ENCODE peak calls at places on chromosomes 11 and 22, in seven cellular contexts. B is testis, D is kidney epithelial cell, E is endodermal cell, V is gastrocnemius medialis, Y is right atrium auricular region, M is foreskin fibroblast. A is an unnamed sample.

GRCh38 chr22:44822479-44822878 is 70.1 kb downstream of the ARHGAP8 start:
- DNase-seq in Y (no peak), E (peak; percentile 33), D (no peak), B (peak; percentile 62), V (no peak), M (no peak), A (no peak)

GRCh38 chr22:36816635-36817428 is at the start of gene PVALB:
- DNase-seq in V (no peak), Y (no peak), B (peak; percentile 23), D (no peak), M (peak; percentile 27), E (peak; percentile 79), A (peak; percentile 42)

GRCh38 chr11:65116370-65117205 is 913 bp downstream of the ZNHIT2 start:
- DNase-seq in B (peak; percentile 38), V (no peak), Y (no peak), D (no peak), M (peak; percentile 80), E (peak; percentile 80), A (peak; percentile 45)

GRCh38 chr11:124894606-124895430 is 2.8 kb downstream of the ROBO4 start:
- DNase-seq in V (no peak), D (no peak), Y (no peak), E (no peak), M (no peak), B (no peak), A (no peak)

GRCh38 chr11:114077482-114078305 is 18.2 kb downstream of the ZBTB16 start:
- DNase-seq in D (no peak), B (no peak), Y (no peak), V (no peak), M (no peak), E (peak; percentile 73), A (no peak)

GRCh38 chr11:131064373-131064991 is 148.2 kb upstream of the SNX19 start:
- DNase-seq in B (peak; percentile 70), D (peak; percentile 16), V (no peak), Y (no peak), M (peak; percentile 49), E (peak; percentile 95), A (peak; percentile 64)

GRCh38 chr11:5564259-5565019 is 16.1 kb upstream of the OR52H1 start:
- DNase-seq in Y (no peak), B (no peak), V (no peak), D (peak; percentile 39), M (no peak), E (no peak), A (peak; percentile 17)

GRCh38 chr11:117634756-117635593 is 162.0 kb downstream of the DSCAML1 start:
- DNase-seq in M (no peak), E (no peak), D (peak; percentile 58), V (no peak), Y (no peak), B (no peak), A (no peak)

GRCh38 chr11:89293966-89294679 is 116.4 kb downstream of the TYR start:
- DNase-seq in V (no peak), Y (no peak), M (peak; percentile 4), D (no peak), B (peak; percentile 17), E (peak; percentile 81), A (peak; percentile 27)

GRCh38 chr11:126336646-126337045 is 18.8 kb upstream of the ST3GAL4 start:
- DNase-seq in Y (no peak), E (no peak), V (no peak), D (no peak), M (no peak), B (no peak), A (peak; percentile 69)

GRCh38 chr22:27132400-27132799 is 475.0 kb downstream of the MIAT start:
- DNase-seq in E (no peak), Y (no peak), D (no peak), V (no peak), B (no peak), M (no peak), A (no peak)

GRCh38 chr11:114262681-114263509 is 33.3 kb upstream of the NNMT start:
- DNase-seq in D (no peak), Y (no peak), B (peak; percentile 57), E (peak; percentile 71), V (no peak), M (peak; percentile 51), A (peak; percentile 75)

GRCh38 chr11:35337136-35337918 is 82.0 kb downstream of the SLC1A2 start:
- DNase-seq in D (peak; percentile 97), B (no peak), E (no peak), V (no peak), Y (no peak), M (peak; percentile 96), A (peak; percentile 98)

GRCh38 chr11:71247551-71248250 is 4.7 kb downstream of the SHANK2 start:
- DNase-seq in E (peak; percentile 83), Y (no peak), D (no peak), V (no peak), M (no peak), B (peak; percentile 67), A (no peak)

GRCh38 chr11:76684470-76684869 is 13.9 kb upstream of the LRRC32 start:
- DNase-seq in V (no peak), E (no peak), M (no peak), B (no peak), Y (no peak), D (no peak), A (no peak)

GRCh38 chr11:78290293-78291176 is 101.8 kb downstream of the USP35 start:
- DNase-seq in B (no peak), Y (peak; percentile 67), M (peak; percentile 76), V (peak; percentile 30), E (no peak), D (peak; percentile 57), A (peak; percentile 96)

GRCh38 chr11:65578667-65579066 is 2.8 kb downstream of the EHBP1L1 start:
- DNase-seq in V (no peak), E (no peak), B (no peak), D (no peak), M (no peak), Y (no peak), A (no peak)

GRCh38 chr22:45314054-45314721 is 4.5 kb downstream of the FAM118A start:
- DNase-seq in M (no peak), V (no peak), B (no peak), Y (no peak), D (no peak), E (no peak), A (peak; percentile 30)

GRCh38 chr11:12451179-12451814 is 73.9 kb downstream of the PARVA start:
- DNase-seq in E (no peak), D (no peak), V (no peak), B (no peak), M (no peak), Y (no peak), A (no peak)

GRCh38 chr11:17730608-17731462 is 3.7 kb upstream of the KCNC1 start:
- DNase-seq in E (peak; percentile 96), Y (peak; percentile 79), D (no peak), M (peak; percentile 61), B (peak; percentile 86), V (peak; percentile 64), A (peak; percentile 78)

GRCh38 chr11:1852885-1853284 is at the start of gene LSP1:
- DNase-seq in M (no peak), V (no peak), D (no peak), B (no peak), E (no peak), Y (no peak), A (no peak)

GRCh38 chr22:32731372-32731771 is 70.1 kb upstream of the TIMP3 start:
- DNase-seq in E (no peak), Y (no peak), V (no peak), M (no peak), B (no peak), D (no peak), A (no peak)

GRCh38 chr11:129440028-129440630 is 64.5 kb downstream of the BARX2 start:
- DNase-seq in Y (no peak), M (no peak), D (peak; percentile 98), V (no peak), E (peak; percentile 85), B (no peak), A (no peak)

GRCh38 chr11:132402056-132402684 is 1031.8 kb downstream of the NTM start:
- DNase-seq in Y (no peak), M (peak; percentile 26), B (peak; percentile 42), D (peak; percentile 12), E (peak; percentile 89), V (no peak), A (peak; percentile 40)
- TF ChIP-seq CTCF in Y (peak; percentile 24), M (peak; percentile 59), B (no peak), D (peak; percentile 75), E (peak; percentile 82), V (peak; percentile 32), A (peak; percentile 40)

DNA sequence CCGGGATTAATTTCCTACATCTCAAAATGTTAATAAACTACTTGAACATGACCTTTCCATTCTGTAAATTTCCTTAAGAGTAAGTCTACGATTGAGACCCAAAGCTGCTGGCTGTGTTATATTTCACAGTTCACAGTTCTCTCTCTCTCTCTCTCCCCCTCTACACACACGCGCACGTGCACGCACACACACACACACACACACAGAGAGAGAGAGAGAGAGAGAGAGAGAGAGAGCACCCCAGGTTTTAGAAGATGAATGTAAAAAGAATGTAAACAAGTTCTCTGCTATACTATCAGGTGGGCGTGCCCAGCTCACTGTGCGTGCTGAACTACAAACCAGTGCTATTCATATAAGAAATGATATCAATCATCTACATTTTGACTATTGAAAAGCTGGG is 3.3 kb downstream of the BDNF start:
- DNase-seq in Y (no peak), E (peak; percentile 59), M (no peak), V (no peak), D (no peak), B (no peak), A (no peak)
- H3K4me3 ChIP-seq in Y (no peak overlapping the region), E (no peak overlapping the region), M (peak overlapping the region; percentile 95), V (no peak overlapping the region), D (no peak overlapping the region), B (no peak overlapping the region), A (peak overlapping the region; percentile 2)

DNA sequence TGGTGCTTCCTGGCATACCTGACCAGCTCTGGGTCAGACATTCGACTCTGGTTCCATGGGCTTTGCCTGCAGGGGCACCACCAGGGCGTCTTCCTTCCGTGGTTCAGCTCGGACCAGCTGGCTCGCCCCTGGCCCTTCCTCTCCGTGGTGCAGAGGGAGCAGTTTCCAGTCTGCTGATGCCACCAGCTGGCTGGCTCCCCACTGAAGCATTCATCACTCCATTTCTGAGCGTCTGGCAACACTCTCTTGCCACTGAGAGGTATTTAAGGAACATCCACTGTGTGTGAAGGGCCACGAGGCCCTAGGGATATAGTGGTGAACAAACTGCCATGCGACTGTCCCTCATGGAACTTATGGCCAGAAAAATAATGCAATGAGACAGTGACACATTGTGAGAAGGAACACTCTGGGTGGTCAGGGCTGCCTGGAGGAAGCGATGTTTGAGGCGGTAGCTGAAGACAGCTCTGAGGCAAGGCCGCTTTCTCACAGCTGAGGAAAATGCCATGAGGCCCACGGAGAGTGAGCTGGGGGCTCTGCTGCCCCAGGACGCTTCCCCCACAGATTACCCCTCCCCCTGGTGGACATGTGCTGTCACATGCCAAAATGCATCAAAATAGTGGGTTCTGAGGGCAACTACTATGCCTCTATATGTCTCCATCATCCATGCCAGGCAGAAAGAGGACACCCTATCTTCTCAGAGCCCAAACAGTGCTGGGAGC is 44.9 kb upstream of the ARFGAP3 start:
- DNase-seq in B (no peak), E (no peak), V (peak; percentile 74), M (no peak), D (no peak), Y (no peak), A (no peak)
- TF ChIP-seq CTCF in B (no peak), E (peak; percentile 63), V (peak; percentile 15), M (no peak), D (peak; percentile 24), Y (no peak), A (peak; percentile 34)

DNA sequence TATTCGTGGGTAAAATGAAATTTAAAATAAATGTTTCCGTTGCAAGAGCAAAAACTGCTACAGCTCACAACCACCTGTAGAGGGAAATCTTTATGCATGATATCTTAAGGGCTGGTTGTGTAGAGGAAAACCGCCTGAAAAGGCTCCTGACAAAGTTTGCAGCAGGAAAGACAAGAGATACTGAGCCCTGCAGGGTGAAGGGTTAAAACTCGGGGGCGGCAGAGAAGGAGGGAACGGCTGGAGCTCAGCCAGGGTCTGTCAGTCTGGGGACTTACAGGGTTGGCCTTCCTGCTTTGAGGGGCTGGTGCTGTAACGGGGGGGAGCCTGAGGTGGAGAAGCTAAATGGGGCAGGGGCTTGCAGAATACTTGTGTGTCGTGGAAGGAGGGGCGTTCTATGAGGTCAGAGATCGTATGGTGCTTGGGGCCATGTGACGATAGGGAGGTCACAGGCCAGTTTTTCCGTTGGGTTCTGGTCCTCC is 122.9 kb upstream of the HSD17B12 start:
- DNase-seq in Y (no peak), M (no peak), E (peak; percentile 71), V (no peak), D (no peak), B (peak; percentile 76), A (peak; percentile 14)
- H3K4me3 ChIP-seq in Y (no peak overlapping the region), M (no peak overlapping the region), E (peak overlapping the region; percentile 70), V (peak overlapping the region; percentile 17), D (no peak overlapping the region), B (peak overlapping the region; percentile 32), A (no peak overlapping the region)

A was measured in fibroblast of pulmonary artery.